ENCODE peak calls at places on chromosomes 16 and 17, in nine cellular contexts. I, O, G, Y, K, D, F, L and X are unnamed samples.

GRCh38 chr16:4936991-4937781 is at the start of gene PPL:
- DNase-seq in L (no peak), I (peak; percentile 91), G (peak; percentile 91), Y (peak; percentile 97), D (peak; percentile 85), O (no peak), F (peak; percentile 42), K (peak; percentile 61), X (peak; percentile 20)

GRCh38 chr17:71084219-71084618 is 914.9 kb downstream of the KCNJ2 start:
- DNase-seq in I (no peak), G (peak; percentile 35), K (no peak), L (no peak), O (no peak), Y (peak; percentile 42), F (peak; percentile 26), D (peak; percentile 11), X (peak; percentile 9)

GRCh38 chr17:11921296-11921695 is 76.0 kb downstream of the ZNF18 start:
- DNase-seq in L (no peak), F (no peak), D (no peak), O (no peak), G (no peak), K (no peak), I (no peak), Y (no peak), X (no peak)

GRCh38 chr17:75317671-75318070 is 28.4 kb upstream of the SLC25A19 start:
- DNase-seq in G (no peak), L (no peak), I (no peak), K (no peak), Y (no peak), O (peak; percentile 42), F (no peak), D (no peak), X (no peak)

GRCh38 chr17:74862108-74862901 is 2.6 kb upstream of the GRIN2C start:
- DNase-seq in D (peak; percentile 77), O (peak; percentile 69), F (peak; percentile 51), Y (peak; percentile 70), G (peak; percentile 68), L (no peak), I (peak; percentile 84), K (no peak), X (peak; percentile 80)

GRCh38 chr16:86189934-86190333 is 291.0 kb downstream of the IRF8 start:
- DNase-seq in I (no peak), Y (no peak), F (no peak), L (no peak), K (no peak), O (no peak), D (no peak), G (no peak), X (no peak)

GRCh38 chr17:81387235-81388060 is 7.8 kb upstream of the BAHCC1 start:
- DNase-seq in O (no peak), F (peak; percentile 18), I (peak; percentile 89), G (peak; percentile 63), K (no peak), D (peak; percentile 76), Y (peak; percentile 53), L (no peak), X (peak; percentile 79)

GRCh38 chr16:50696575-50697420 is 3.4 kb downstream of the NOD2 start:
- DNase-seq in G (peak; percentile 80), O (peak; percentile 70), F (peak; percentile 92), I (peak; percentile 84), D (peak; percentile 82), K (peak; percentile 84), L (no peak), Y (peak; percentile 77), X (peak; percentile 63)

GRCh38 chr17:28325221-28325620 is 6.2 kb downstream of the TMEM97 start:
- DNase-seq in G (no peak), D (no peak), O (peak; percentile 8), Y (no peak), L (no peak), I (no peak), F (no peak), K (no peak), X (no peak)

GRCh38 chr17:77602062-77602746 is 356.3 kb upstream of the TNRC6C start:
- DNase-seq in K (peak; percentile 89), I (no peak), D (no peak), Y (peak; percentile 27), L (peak; percentile 68), F (no peak), G (no peak), O (no peak), X (no peak)

GRCh38 chr16:81707411-81708321 is 71.4 kb upstream of the PLCG2 start:
- DNase-seq in I (no peak), Y (peak; percentile 70), K (no peak), D (no peak), F (no peak), O (no peak), G (no peak), L (no peak), X (no peak)

GRCh38 chr16:31528726-31529397 is 1.2 kb downstream of the AHSP start:
- DNase-seq in D (no peak), Y (no peak), K (no peak), L (no peak), I (no peak), F (no peak), O (no peak), G (peak; percentile 30), X (no peak)

GRCh38 chr16:11333696-11334095 is 11.6 kb upstream of the RMI2 start:
- DNase-seq in D (no peak), G (no peak), Y (no peak), F (no peak), L (no peak), K (no peak), I (no peak), O (no peak), X (no peak)

GRCh38 chr16:4443271-4443670 is 17.6 kb downstream of the DNAJA3 start:
- DNase-seq in G (no peak), O (no peak), F (no peak), K (no peak), I (no peak), D (no peak), L (no peak), Y (no peak), X (no peak)

GRCh38 chr16:81313731-81314602 is 795 bp upstream of the GAN start:
- DNase-seq in D (no peak), I (no peak), L (no peak), G (no peak), O (no peak), K (no peak), F (peak; percentile 1), Y (no peak), X (peak; percentile 19)

GRCh38 chr17:41455236-41455635 is 11.9 kb downstream of the KRT32 start:
- DNase-seq in F (no peak), I (no peak), G (no peak), L (no peak), Y (no peak), K (no peak), D (no peak), O (no peak), X (no peak)

DNA sequence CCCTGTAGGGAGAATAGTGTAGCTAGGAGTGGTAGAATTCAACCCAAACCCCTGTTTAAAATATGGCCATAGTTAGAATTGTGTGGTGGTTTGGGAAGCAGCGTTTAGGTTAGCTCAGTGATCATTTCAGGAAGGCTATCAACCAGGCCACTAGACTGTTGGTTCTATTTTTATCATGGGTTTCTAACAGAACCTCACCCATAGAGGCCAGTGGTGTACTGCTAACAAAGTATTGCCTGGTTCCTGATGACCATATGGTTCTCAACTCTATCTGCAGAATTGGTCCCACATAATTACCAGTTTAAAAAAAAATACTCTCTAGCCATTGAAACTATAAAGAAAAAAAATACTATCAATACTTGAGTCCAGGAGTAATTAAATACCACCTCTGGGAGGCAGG is 70.5 kb upstream of the RASL10B start:
- DNase-seq in O (no peak), D (no peak), G (no peak), I (no peak), Y (no peak), K (no peak), F (no peak), L (no peak), X (no peak)
- TF ChIP-seq CTCF in O (no peak), D (no peak), G (no peak), I (no peak), Y (no peak), K (no peak), F (no peak), L (peak; percentile 7), X (no peak)

GRCh38 chr17:53950207-53950857 is 127.6 kb downstream of the KIF2B start:
- DNase-seq in F (no peak), G (no peak), L (no peak), O (no peak), D (no peak), K (no peak), Y (no peak), I (no peak), X (no peak)
- TF ChIP-seq CTCF in F (no peak), G (no peak), L (no peak), O (no peak), D (no peak), K (no peak), Y (no peak), I (no peak), X (no peak)

DNA sequence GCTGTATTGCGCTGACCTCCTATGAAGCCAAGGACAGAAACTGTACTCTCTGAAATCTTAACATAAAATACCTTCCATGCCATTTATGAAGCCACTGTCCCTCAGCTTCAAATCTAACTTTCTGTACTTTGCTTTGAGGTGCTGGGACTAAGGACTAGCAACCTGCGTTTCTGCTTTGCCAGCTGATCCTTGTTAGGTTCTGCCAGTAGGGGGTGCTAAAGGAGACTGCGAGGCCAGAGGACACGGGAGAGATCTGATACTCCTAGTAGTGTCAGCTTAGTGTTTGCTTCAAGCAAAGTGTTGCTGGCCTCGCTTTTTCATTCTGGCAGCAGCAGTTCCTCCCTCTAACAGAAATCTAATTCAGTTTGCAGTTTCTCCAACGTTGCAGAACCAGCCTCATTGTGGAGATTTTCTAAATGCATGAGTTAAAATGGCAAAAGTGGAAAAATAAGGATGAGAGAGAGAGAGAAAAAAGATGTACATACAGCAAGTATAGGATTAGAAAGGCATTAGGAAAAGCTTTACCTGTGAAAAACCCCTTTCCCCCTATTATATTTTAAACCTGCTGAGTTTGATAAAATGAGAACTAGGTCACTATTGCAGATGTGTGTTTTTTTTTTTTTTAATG is 297.5 kb downstream of the CA10 start:
- DNase-seq in O (no peak), D (peak; percentile 18), Y (no peak), L (no peak), F (peak; percentile 45), G (no peak), I (peak; percentile 21), K (no peak), X (peak; percentile 31)
- TF ChIP-seq CTCF in O (no peak), D (peak; percentile 40), Y (no peak), L (no peak), F (peak; percentile 71), G (peak; percentile 2), I (peak; percentile 77), K (no peak), X (peak; percentile 49)

DNA sequence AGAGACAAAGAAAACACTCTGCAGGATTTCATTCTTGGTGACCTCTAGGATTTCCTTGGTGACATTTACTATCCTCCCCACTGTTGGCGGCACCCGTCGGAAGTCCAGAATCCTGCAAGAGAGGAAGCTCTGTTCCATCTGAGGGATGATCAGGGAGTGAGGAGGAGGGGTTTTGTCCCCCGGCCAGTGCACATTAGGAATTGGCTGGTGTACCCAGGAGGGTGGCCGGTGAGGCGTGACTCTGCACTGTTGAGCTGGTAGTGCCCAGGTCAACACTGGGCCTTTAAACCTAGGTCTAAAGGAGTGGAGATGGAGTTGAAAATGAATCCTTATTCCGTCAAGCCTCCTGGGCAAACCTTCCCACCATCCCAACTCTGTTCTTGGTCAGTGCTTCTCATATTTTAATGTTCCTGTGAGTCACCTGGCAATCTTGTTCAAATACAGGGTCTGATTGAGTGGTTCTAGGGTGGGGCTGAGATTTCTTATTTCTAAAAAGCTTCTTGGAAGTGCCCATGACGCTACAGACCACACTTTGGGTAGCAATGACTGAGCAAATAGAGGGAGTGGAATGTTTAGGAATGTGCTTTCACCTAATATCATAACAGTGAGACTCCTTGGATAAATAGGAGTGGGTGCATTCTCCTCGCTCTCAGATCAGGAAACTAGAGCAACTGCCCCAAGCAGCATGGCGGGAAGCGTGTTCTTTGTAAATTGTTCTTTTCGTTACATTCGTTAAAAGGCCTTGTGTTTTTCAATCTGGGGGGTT is 30.7 kb downstream of the PRKAR1A start:
- DNase-seq in O (no peak), K (no peak), F (no peak), I (no peak), L (no peak), G (peak; percentile 61), D (no peak), Y (no peak), X (no peak)
- TF ChIP-seq CTCF in O (no peak), K (no peak), F (no peak), I (no peak), L (no peak), G (no peak), D (no peak), Y (no peak), X (no peak)